ENCODE peak calls at places on chromosome 4, in five cellular contexts. W is H1, T is pancreas, A is adipocyte, P is A673. J is an unnamed sample. For H3K4me1, the result is how much of the 10 kb centered on the place peaks cover.

GRCh38 chr4:71074452-71075299 is 81.2 kb downstream of the DCK start:
- DNase-seq in W (no peak), T (peak), A (no peak), P (peak), J (peak)

GRCh38 chr4:143403551-143403816 is 66.8 kb downstream of the GAB1 start:
- DNase-seq in W (no peak), T (no peak), A (no peak), P (no peak), J (no peak)

GRCh38 chr4:142523111-142523510 is 323.0 kb downstream of the INPP4B start:
- DNase-seq in W (no peak), T (no peak), A (no peak), P (no peak), J (no peak)

GRCh38 chr4:36775544-36775943 is 469.0 kb upstream of the NWD2 start:
- DNase-seq in W (no peak), T (no peak), A (no peak), P (no peak), J (no peak)

GRCh38 chr4:176193898-176194297 is 1.5 kb downstream of the SPATA4 start:
- DNase-seq in W (no peak), T (no peak), A (peak), P (no peak), J (peak)

GRCh38 chr4:24568425-24568824 is 15.9 kb downstream of the DHX15 start:
- DNase-seq in W (no peak), T (no peak), A (peak), P (no peak), J (peak)

GRCh38 chr4:131304686-131305085 is 1844.4 kb upstream of the PCDH10 start:
- DNase-seq in W (no peak), T (no peak), A (peak), P (no peak), J (no peak)

GRCh38 chr4:155964016-155964891 is 10.6 kb upstream of the CTSO start:
- DNase-seq in W (no peak), T (no peak), A (no peak), P (no peak), J (peak)

GRCh38 chr4:128812360-128812958 is 3.0 kb downstream of the JADE1 start:
- DNase-seq in W (peak), T (peak), A (peak), P (no peak), J (peak)

GRCh38 chr4:125244848-125245450 is 69.8 kb upstream of the FAT4 start:
- DNase-seq in W (no peak), T (no peak), A (peak), P (peak), J (no peak)

GRCh38 chr4:45347056-45347455 is 620.7 kb upstream of the GNPDA2 start:
- DNase-seq in W (no peak), T (no peak), A (no peak), P (peak), J (no peak)

GRCh38 chr4:74588350-74588749 is 143.4 kb downstream of the AREG start:
- DNase-seq in W (no peak), T (no peak), A (no peak), P (no peak), J (no peak)

GRCh38 chr4:154807042-154807630 is 26.1 kb downstream of the RBM46 start:
- DNase-seq in W (no peak), T (no peak), A (peak), P (peak), J (peak)

GRCh38 chr4:20984011-20984836 is 284.0 kb downstream of the PACRGL start:
- DNase-seq in W (peak), T (no peak), A (no peak), P (no peak), J (no peak)

GRCh38 chr4:122884504-122884903 is 37.9 kb downstream of the NUDT6 start:
- DNase-seq in W (no peak), T (no peak), A (peak), P (no peak), J (no peak)

GRCh38 chr4:32161382-32161781 is 1441.2 kb downstream of the PCDH7 start:
- DNase-seq in W (no peak), T (no peak), A (peak), P (peak), J (no peak)

GRCh38 chr4:56958111-56958517 is 19.3 kb downstream of the NOA1 start:
- DNase-seq in W (no peak), T (peak), A (peak), P (peak), J (peak)

GRCh38 chr4:121726642-121727268 is 30.0 kb upstream of the ANXA5 start:
- DNase-seq in W (no peak), T (no peak), A (peak), P (peak), J (peak)

GRCh38 chr4:54231419-54232150 is 2.5 kb downstream of the PDGFRA start:
- DNase-seq in W (peak), T (no peak), A (peak), P (no peak), J (peak)

GRCh38 chr4:95165926-95166524 is 382.7 kb downstream of the UNC5C start:
- DNase-seq in W (no peak), T (peak), A (peak), P (peak), J (no peak)

GRCh38 chr4:55398966-55399365 is 3.2 kb downstream of the TMEM165 start:
- DNase-seq in W (no peak), T (no peak), A (peak), P (no peak), J (no peak)

GRCh38 chr4:60981534-60981933 is 218.6 kb upstream of the ADGRL3 start:
- DNase-seq in W (no peak), T (no peak), A (no peak), P (no peak), J (no peak)

GRCh38 chr4:915041-915474 is 17.1 kb downstream of the GAK start:
- DNase-seq in W (no peak), T (no peak), A (no peak), P (no peak), J (no peak)

GRCh38 chr4:128130621-128131020 is 69.5 kb downstream of the LARP1B start:
- DNase-seq in W (no peak), T (no peak), A (no peak), P (no peak), J (no peak)

GRCh38 chr4:54660591-54660990 is 2.8 kb downstream of the KIT start:
- DNase-seq in W (no peak), T (no peak), A (no peak), P (no peak), J (no peak)

GRCh38 chr4:45033676-45034410 is 307.5 kb upstream of the GNPDA2 start:
- DNase-seq in W (no peak), T (no peak), A (no peak), P (no peak), J (no peak)

GRCh38 chr4:56118055-56118454 is 169.3 kb downstream of the CEP135 start:
- DNase-seq in W (no peak), T (no peak), A (no peak), P (no peak), J (no peak)

GRCh38 chr4:87985097-87985886 is 9.8 kb downstream of the SPP1 start:
- DNase-seq in W (peak), T (peak), A (peak), P (peak), J (no peak)

GRCh38 chr4:153244969-153245368 is 40.7 kb downstream of the TRIM2 start:
- DNase-seq in W (no peak), T (peak), A (no peak), P (no peak), J (no peak)
- H3K4me1 ChIP-seq in W (under half), T (under half), A (under half), P (half or more), J (under half)

GRCh38 chr4:164880489-164881262 is 3.7 kb downstream of the APELA start:
- DNase-seq in W (no peak), T (no peak), A (no peak), P (no peak), J (no peak)

GRCh38 chr4:164874791-164875190 is 2.2 kb upstream of the APELA start:
- DNase-seq in W (no peak), T (no peak), A (no peak), P (no peak), J (no peak)

GRCh38 chr4:164871673-164872072 is 5.3 kb upstream of the APELA start:
- DNase-seq in W (no peak), T (no peak), A (no peak), P (no peak), J (no peak)

GRCh38 chr4:164872481-164872880 is 4.5 kb upstream of the APELA start:
- DNase-seq in W (no peak), T (no peak), A (no peak), P (no peak), J (no peak)

GRCh38 chr4:164876680-164877324 is at the start of gene APELA:
- DNase-seq in W (no peak), T (no peak), A (no peak), P (peak), J (no peak)
- H3K4me3 ChIP-seq in W (peak), T (no peak), A (no peak), P (peak), J (no peak)

GRCh38 chr4:86963697-86964096 is 28.9 kb downstream of the AFF1 start:
- DNase-seq in W (no peak), T (no peak), A (no peak), P (no peak), J (no peak)

GRCh38 chr4:86961605-86962295 is 26.9 kb downstream of the AFF1 start:
- DNase-seq in W (no peak), T (no peak), A (no peak), P (peak), J (no peak)

GRCh38 chr4:86960557-86960959 is 25.7 kb downstream of the AFF1 start:
- DNase-seq in W (no peak), T (no peak), A (peak), P (no peak), J (no peak)

GRCh38 chr4:86959588-86960500 is 25.0 kb downstream of the AFF1 start:
- DNase-seq in W (peak), T (no peak), A (no peak), P (peak), J (no peak)

DNA sequence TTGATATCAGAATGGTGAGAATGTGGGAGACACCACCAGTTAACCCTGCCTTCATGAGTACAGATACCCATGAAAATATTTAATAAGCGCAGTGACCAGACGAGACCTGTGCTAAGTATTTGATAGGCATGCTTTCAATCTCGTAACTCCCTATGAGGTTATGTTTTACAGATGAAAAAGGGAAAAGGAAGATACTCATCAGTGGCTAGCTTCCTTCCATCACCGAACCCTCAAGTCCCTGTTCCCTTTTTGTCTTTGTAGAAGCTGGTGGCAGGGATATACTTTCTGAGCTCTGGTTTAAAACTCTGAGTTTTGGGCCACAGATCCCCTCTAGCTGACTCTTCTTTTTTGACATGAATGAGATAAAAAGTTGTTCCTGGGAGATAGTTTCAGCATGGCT is 26.3 kb downstream of the AFF1 start:
- DNase-seq in W (no peak), T (no peak), A (no peak), P (no peak), J (no peak)
- H3K4me1 ChIP-seq in W (under half), T (under half), A (under half), P (half or more), J (under half)

DNA sequence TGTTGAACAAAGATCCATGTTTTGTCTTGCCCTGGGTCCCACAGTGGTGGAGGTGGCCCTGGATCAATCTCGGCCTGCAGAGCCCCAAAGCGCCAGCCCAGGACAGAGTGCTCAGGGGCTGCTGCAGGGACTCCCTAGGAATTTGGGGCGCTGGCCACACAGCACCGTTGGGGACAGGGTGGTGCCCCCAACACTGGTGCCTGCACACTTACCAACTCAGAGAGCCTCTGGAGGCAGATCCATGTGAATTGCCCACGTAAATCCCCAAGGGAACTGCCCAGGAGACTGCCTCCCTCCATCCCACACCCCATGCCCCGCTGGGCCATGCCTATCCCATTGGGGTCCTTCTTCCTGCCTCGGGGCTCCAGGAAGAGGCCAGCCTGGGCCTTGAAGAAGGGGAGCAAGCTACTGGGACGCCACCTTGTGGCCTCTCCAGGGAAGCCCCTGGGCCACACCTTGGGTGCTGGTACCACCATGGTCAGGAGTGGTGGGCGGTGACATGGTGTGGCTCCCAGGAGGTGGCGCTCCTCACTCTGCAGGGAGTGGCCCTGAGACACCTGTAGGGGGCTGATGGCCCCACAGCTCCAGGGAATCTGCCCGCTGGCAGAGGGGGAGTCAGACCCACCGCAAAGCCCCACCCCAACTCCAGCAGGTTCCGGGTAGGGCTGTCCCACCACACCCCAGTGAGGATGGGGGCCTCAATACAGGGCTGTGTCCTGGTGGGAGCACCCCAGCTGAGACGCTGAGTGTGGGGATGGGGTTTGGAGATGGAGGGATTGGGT is 22.8 kb downstream of the CFAP99 start:
- DNase-seq in W (peak), T (peak), A (peak), P (peak), J (peak)
- H3K4me3 ChIP-seq in W (no peak), T (no peak), A (no peak), P (no peak), J (no peak)

GRCh38 chr4:158812133-158812532 is 43.3 kb downstream of the FNIP2 start:
- DNase-seq in W (no peak), T (no peak), A (no peak), P (no peak), J (no peak)
- H3K4me1 ChIP-seq in W (under half), T (under half), A (under half), P (under half), J (under half)

DNA sequence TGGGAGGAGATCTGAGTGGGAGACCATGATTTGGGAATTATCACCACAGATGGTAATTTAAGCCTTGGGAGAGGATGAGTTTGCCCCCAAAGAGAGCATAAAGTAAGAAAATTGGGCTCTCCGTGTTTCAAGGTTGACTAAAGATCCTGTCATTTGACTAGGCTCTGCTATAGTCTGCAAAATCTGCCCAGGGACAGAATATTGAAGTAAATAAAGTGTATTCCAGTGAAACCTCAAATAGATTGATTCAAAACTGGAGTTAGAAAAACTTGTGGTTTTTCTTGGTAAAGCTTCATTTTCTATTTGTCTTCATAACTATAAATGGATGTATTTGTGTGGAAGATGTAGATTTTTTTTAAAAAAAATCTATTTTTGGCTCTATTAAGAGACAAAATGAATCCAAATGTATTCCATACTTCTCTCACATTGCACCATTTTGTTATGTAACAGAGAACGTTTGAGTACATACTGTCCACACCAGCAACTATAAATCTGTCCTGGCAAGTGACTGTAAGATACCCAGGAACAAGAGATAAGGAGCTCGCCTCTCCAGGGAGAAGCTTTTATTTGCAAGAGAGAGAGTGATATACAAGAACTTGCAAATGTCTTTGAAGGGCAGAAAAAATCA is 170.2 kb downstream of the CBR4 start:
- DNase-seq in W (no peak), T (no peak), A (peak), P (no peak), J (no peak)
- H3K4me3 ChIP-seq in W (no peak), T (no peak), A (peak), P (no peak), J (no peak)

DNA sequence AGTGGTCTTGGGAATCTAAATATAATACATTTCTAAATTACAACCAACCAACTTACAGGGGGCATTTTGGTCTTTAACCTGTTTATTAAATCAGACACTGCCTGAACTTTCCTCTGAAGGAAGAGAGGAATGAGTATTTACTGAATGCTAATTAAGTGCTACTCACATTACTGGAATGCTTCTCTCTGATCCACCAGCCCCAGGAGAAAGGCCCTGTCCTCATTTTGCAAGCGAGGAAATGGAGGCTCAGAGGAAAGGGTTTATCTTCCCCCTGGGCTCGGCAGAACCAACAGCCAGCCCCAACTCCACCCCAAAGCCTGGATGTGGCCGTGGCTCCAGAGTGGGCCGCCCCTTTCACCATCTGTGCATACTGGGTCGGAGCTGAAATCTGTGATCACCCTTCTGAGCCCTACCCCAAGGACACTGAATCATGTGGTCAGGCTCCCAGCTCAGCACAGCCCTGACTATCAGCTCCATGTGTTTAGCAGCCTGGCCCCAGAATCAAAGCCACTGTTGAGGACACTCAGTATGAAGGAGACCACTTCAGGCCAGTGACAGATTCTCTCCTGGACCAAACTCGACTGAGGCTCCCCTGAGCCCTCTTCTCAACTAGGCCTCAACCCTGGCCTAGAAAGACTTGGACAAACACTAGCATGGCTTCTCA is 56.7 kb upstream of the ENPP6 start:
- DNase-seq in W (no peak), T (no peak), A (peak), P (no peak), J (no peak)
- H3K4me1 ChIP-seq in W (under half), T (under half), A (under half), P (under half), J (under half)

GRCh38 chr4:78923459-78924312 is 15.6 kb downstream of the PAQR3 start:
- DNase-seq in W (no peak), T (no peak), A (peak), P (no peak), J (no peak)
- H3K4me3 ChIP-seq in W (no peak), T (no peak), A (no peak), P (no peak), J (no peak)

GRCh38 chr4:89617256-89617655 is 219.7 kb downstream of the SNCA start:
- DNase-seq in W (no peak), T (no peak), A (no peak), P (no peak), J (no peak)

GRCh38 chr4:89615056-89615455 is 221.9 kb downstream of the SNCA start:
- DNase-seq in W (no peak), T (no peak), A (no peak), P (no peak), J (no peak)

GRCh38 chr4:89614155-89614554 is 222.8 kb downstream of the SNCA start:
- DNase-seq in W (no peak), T (no peak), A (no peak), P (no peak), J (no peak)

GRCh38 chr4:89616382-89616781 is 220.6 kb downstream of the SNCA start:
- DNase-seq in W (no peak), T (no peak), A (no peak), P (no peak), J (no peak)

DNA sequence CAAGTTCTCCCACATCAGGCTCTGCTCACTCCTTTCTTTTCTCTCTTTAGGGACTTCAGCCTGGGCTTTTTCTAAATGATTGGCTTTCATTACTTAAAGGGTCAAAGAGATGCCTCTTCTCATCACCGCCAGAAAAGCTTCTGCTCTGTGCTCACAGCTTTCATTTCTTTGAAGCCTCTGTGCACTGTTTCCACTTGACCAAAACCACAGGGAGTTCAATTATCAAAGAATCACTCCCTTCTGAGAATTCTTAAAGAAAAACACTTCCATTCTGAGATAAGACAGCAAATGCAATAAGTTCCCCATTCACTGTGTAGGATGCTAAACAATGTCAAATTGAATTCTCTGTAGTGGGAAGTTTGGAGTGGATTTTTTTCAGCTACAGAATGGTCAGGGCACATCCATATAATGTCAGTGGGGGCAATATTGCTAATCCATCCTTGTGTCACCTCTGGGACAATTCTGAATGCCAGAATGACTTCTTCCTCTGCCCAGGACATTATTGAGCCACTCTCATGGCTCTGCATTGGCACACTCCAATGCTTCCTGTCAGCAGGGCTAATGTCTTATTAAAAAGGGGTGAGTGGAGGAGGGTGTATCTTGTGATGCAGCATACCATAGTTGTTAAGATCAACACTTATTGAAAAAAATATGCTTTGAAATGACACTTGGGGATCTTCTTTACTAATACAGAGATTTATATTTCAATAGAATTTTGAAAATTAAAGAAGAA is 217.6 kb downstream of the SNCA start:
- DNase-seq in W (no peak), T (no peak), A (no peak), P (no peak), J (no peak)
- H3K4me1 ChIP-seq in W (under half), T (under half), A (under half), P (under half), J (under half)

J was measured in osteoblast.